ENCODE peak calls at places on chromosomes 7 and 10, in four cellular contexts. U is esophagus squamous epithelium, R is adrenal gland, Y is endodermal cell. Z is an unnamed sample.

GRCh38 chr10:49168821-49169495 is 19.2 kb downstream of the TMEM273 start:
- DNase-seq in Y (no peak), U (no peak), R (no peak), Z (no peak)

GRCh38 chr10:88968316-88968882 is 15.8 kb upstream of the ACTA2 start:
- DNase-seq in Y (no peak), R (no peak), U (no peak), Z (no peak)

GRCh38 chr7:17095001-17095574 is 203.4 kb upstream of the AHR start:
- DNase-seq in Y (no peak), U (no peak), R (no peak), Z (no peak)

GRCh38 chr7:20412023-20412422 is 81.3 kb downstream of the ITGB8 start:
- DNase-seq in Y (no peak), U (no peak), R (no peak), Z (no peak)

GRCh38 chr10:25175527-25176420 is 973 bp downstream of the GPR158 start:
- DNase-seq in U (no peak), Y (peak), R (no peak), Z (peak)

GRCh38 chr7:37107047-37107446 is 341.6 kb downstream of the ELMO1 start:
- DNase-seq in Y (no peak), R (no peak), U (no peak), Z (no peak)

GRCh38 chr7:108135446-108136190 is 5.5 kb upstream of the LAMB4 start:
- DNase-seq in R (no peak), Y (no peak), U (no peak), Z (no peak)

GRCh38 chr7:15720849-15721471 is 34.5 kb upstream of the MEOX2 start:
- DNase-seq in U (no peak), Y (peak), R (no peak), Z (peak)

GRCh38 chr7:46320956-46321355 is 399.9 kb upstream of the IGFBP3 start:
- DNase-seq in U (no peak), Y (no peak), R (no peak), Z (no peak)

GRCh38 chr10:53052765-53053164 is 280.2 kb upstream of the MBL2 start:
- DNase-seq in Y (no peak), R (no peak), U (no peak), Z (no peak)

GRCh38 chr10:71888623-71889387 is 37.8 kb upstream of the PSAP start:
- DNase-seq in U (peak), Y (peak), R (peak), Z (peak)

GRCh38 chr7:25496394-25497103 is 268.3 kb upstream of the NPVF start:
- DNase-seq in U (no peak), Y (no peak), R (no peak), Z (no peak)

GRCh38 chr7:132145466-132145865 is 430.8 kb downstream of the PLXNA4 start:
- DNase-seq in U (no peak), R (no peak), Y (no peak), Z (peak)

GRCh38 chr10:123287594-123288247 is 133.5 kb downstream of the BUB3 start:
- DNase-seq in Y (peak), U (no peak), R (no peak), Z (no peak)

GRCh38 chr10:11775412-11775811 is 33.2 kb downstream of the ECHDC3 start:
- DNase-seq in Y (no peak), R (no peak), U (no peak), Z (no peak)

GRCh38 chr10:51007781-51008180 is 66.5 kb upstream of the PRKG1 start:
- DNase-seq in Y (no peak), R (no peak), U (no peak), Z (no peak)

GRCh38 chr7:18515067-18515466 is 19.5 kb downstream of the HDAC9 start:
- DNase-seq in U (no peak), Y (no peak), R (no peak), Z (no peak)

GRCh38 chr10:44895280-44895679 is 15.9 kb upstream of the TMEM72 start:
- DNase-seq in U (no peak), Y (no peak), R (no peak), Z (peak)

GRCh38 chr10:132477066-132477397 is 60.6 kb upstream of the INPP5A start:
- DNase-seq in U (no peak), Y (no peak), R (no peak), Z (no peak)

GRCh38 chr10:102467318-102467717 is 16.0 kb upstream of the C10orf95 start:
- DNase-seq in Y (no peak), U (no peak), R (no peak), Z (no peak)

GRCh38 chr10:85319150-85319549 is 990.8 kb downstream of the CCSER2 start:
- DNase-seq in R (no peak), Y (no peak), U (no peak), Z (peak)

GRCh38 chr10:50614444-50615137 is 9.2 kb downstream of the SGMS1 start:
- DNase-seq in U (no peak), Y (peak), R (no peak), Z (peak)

GRCh38 chr7:2587713-2588112 is 28.9 kb downstream of the IQCE start:
- DNase-seq in Y (no peak), R (no peak), U (no peak), Z (no peak)

GRCh38 chr10:106467506-106467905 is 697.0 kb downstream of the SORCS1 start:
- DNase-seq in U (no peak), R (no peak), Y (peak), Z (no peak)

GRCh38 chr10:88027570-88027969 is 164.1 kb downstream of the PTEN start:
- DNase-seq in U (no peak), Y (no peak), R (peak), Z (no peak)

GRCh38 chr10:113020838-113021237 is 70.8 kb downstream of the TCF7L2 start:
- DNase-seq in Y (no peak), U (no peak), R (peak), Z (no peak)

GRCh38 chr10:131155903-131156285 is 155.6 kb downstream of the TCERG1L start:
- DNase-seq in U (no peak), R (no peak), Y (no peak), Z (no peak)

GRCh38 chr10:85544956-85545355 is 821.6 kb downstream of the GRID1 start:
- DNase-seq in R (no peak), Y (peak), U (no peak), Z (no peak)

GRCh38 chr10:118045842-118046490 is 775 bp downstream of the RAB11FIP2 start:
- DNase-seq in U (no peak), Y (no peak), R (peak), Z (peak)

GRCh38 chr10:79095316-79095715 is 26.6 kb downstream of the ZMIZ1 start:
- DNase-seq in Y (no peak), U (no peak), R (no peak), Z (no peak)

GRCh38 chr10:101380353-101381017 is 26.5 kb downstream of the BTRC start:
- DNase-seq in R (no peak), Y (no peak), U (no peak), Z (no peak)

GRCh38 chr7:112995091-112995824 is 91.4 kb downstream of the GPR85 start:
- DNase-seq in U (no peak), R (no peak), Y (peak), Z (no peak)

DNA sequence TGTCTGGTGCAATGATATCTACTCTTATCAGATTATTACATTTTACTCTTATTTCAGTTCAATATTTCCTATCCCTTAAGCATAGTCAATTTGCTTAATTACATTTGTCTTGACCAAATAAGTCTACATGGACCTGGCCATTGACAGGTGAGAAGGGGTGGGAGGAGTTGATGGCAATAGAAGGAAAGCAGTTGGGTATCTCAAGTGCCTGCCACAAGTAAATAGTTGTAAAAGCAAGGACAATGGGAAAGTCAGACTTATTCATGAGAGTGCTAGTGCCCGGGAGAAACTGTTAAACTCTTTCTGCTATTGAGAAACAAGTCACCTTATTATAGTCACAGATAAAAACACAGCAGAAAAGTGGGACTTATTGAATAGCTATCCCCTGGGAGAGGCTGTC is 32.4 kb upstream of the HGF start:
- DNase-seq in U (no peak), Y (no peak), R (no peak), Z (no peak)
- H3K4me3 ChIP-seq in U (no peak), Y (no peak), R (no peak), Z (no peak)

GRCh38 chr7:111239437-111239836 is 148.5 kb downstream of the LRRN3 start:
- DNase-seq in U (no peak), R (no peak), Y (no peak), Z (no peak)
- TF ChIP-seq CTCF in U (no peak), R (no peak), Y (no peak), Z (no peak)

GRCh38 chr7:10703981-10704380 is 269.7 kb upstream of the PHF14 start:
- DNase-seq in R (no peak), Y (no peak), U (no peak), Z (no peak)
- H3K27ac ChIP-seq in R (no peak), Y (no peak), U (no peak), Z (no peak)

GRCh38 chr7:38775503-38775902 is 133.5 kb downstream of the VPS41 start:
- DNase-seq in U (no peak), R (no peak), Y (no peak), Z (no peak)

GRCh38 chr7:38777609-38778008 is 131.4 kb downstream of the VPS41 start:
- DNase-seq in R (no peak), U (no peak), Y (no peak), Z (no peak)

GRCh38 chr7:38773430-38773829 is 135.6 kb downstream of the VPS41 start:
- DNase-seq in Y (no peak), U (no peak), R (no peak), Z (no peak)
- H3K4me3 ChIP-seq in Y (no peak), U (no peak), R (no peak), Z (no peak)

DNA sequence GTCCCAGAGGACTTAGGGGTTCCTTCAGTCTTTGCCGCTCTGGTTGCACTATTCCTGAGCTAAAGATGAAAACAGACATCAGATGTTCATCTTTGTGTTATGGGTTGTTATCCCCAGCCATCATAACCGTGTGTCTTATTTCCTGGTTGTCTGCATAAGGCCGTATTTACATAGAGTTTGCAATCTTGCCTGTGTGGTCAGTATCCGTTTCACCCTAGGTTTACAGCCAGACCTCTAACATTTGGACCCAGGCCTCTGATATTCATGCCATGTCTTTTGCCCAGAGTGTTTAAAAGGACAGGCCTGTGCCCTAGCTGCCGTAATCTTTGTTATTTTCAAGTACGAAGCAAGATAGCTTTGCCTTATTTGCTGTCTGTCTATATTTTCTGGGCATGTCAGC is 26.6 kb downstream of the LRRC4 start:
- DNase-seq in R (no peak), Y (no peak), U (no peak), Z (no peak)
- TF ChIP-seq CTCF in R (no peak), Y (no peak), U (no peak), Z (no peak)